ENCODE peak calls at places on chromosomes 5 and 9, in ten cellular contexts. X, U, T, V, L, J, Y, F, Q and Z are unnamed samples. For H3K27me3, the result is how much of the 10 kb centered on the place peaks cover.

GRCh38 chr9:96874947-96875459 is 20.7 kb upstream of the ZNF782 start:
- DNase-seq in Q (peak), V (no peak), T (peak), L (peak), J (peak), Y (peak), F (peak), X (no peak), U (no peak), Z (peak)

GRCh38 chr5:125267636-125268248 is 521.3 kb upstream of the ZNF608 start:
- DNase-seq in X (no peak), F (no peak), U (no peak), T (no peak), L (no peak), Y (no peak), V (no peak), J (peak), Q (no peak), Z (no peak)

GRCh38 chr9:11192993-11193392 is 580.2 kb upstream of the PTPRD start:
- DNase-seq in J (no peak), U (no peak), X (no peak), F (no peak), L (no peak), Y (no peak), Q (no peak), T (no peak), V (no peak), Z (no peak)

GRCh38 chr5:35313296-35313695 is 83.0 kb upstream of the PRLR start:
- DNase-seq in V (no peak), Q (no peak), L (no peak), U (peak), J (peak), T (no peak), Y (peak), F (no peak), X (no peak), Z (peak)

GRCh38 chr5:171957591-171958251 is 48.7 kb downstream of the FBXW11 start:
- DNase-seq in X (no peak), U (peak), V (no peak), J (no peak), Q (peak), F (peak), L (no peak), Y (peak), T (no peak), Z (peak)

GRCh38 chr9:96567203-96567700 is 52.4 kb downstream of the CDC14B start:
- DNase-seq in Q (no peak), U (no peak), V (peak), F (no peak), Y (no peak), X (no peak), T (no peak), J (no peak), L (peak), Z (no peak)

GRCh38 chr9:99189186-99189585 is 32.6 kb downstream of the ALG2 start:
- DNase-seq in U (no peak), T (no peak), Y (no peak), F (no peak), J (no peak), V (no peak), Q (no peak), L (no peak), X (no peak), Z (no peak)

GRCh38 chr5:154543380-154543779 is 65.4 kb upstream of the HAND1 start:
- DNase-seq in F (no peak), Q (no peak), L (no peak), X (no peak), V (no peak), J (peak), U (no peak), T (no peak), Y (no peak), Z (no peak)

GRCh38 chr9:119375892-119376291 is 6.7 kb upstream of the BRINP1 start:
- DNase-seq in F (no peak), Q (no peak), Y (peak), T (peak), L (peak), X (no peak), U (peak), J (peak), V (no peak), Z (peak)

GRCh38 chr9:124261787-124262595 is 4.2 kb downstream of the NEK6 start:
- DNase-seq in L (no peak), Y (no peak), F (no peak), U (no peak), X (no peak), Q (no peak), T (no peak), V (no peak), J (no peak), Z (no peak)

GRCh38 chr5:82023530-82024095 is 51.8 kb downstream of the ATG10 start:
- DNase-seq in X (no peak), V (no peak), L (peak), Y (no peak), J (no peak), F (no peak), U (no peak), Q (no peak), T (no peak), Z (no peak)

GRCh38 chr5:54243483-54244080 is 66.8 kb downstream of the ARL15 start:
- DNase-seq in T (peak), F (no peak), J (peak), U (peak), Q (no peak), Y (peak), V (no peak), L (peak), X (no peak), Z (no peak)

GRCh38 chr5:4720831-4721230 is 419.3 kb upstream of the ADAMTS16 start:
- DNase-seq in J (peak), Q (no peak), U (no peak), L (no peak), X (no peak), T (no peak), F (no peak), Y (peak), V (no peak), Z (no peak)

GRCh38 chr5:100746730-100747129 is 156.4 kb downstream of the ST8SIA4 start:
- DNase-seq in V (no peak), Q (no peak), J (no peak), Y (peak), T (no peak), X (no peak), U (peak), L (no peak), F (no peak), Z (no peak)

GRCh38 chr9:18442629-18443491 is 31.1 kb upstream of the ADAMTSL1 start:
- DNase-seq in V (peak), X (peak), Y (peak), F (no peak), L (peak), J (peak), T (peak), U (peak), Q (peak), Z (no peak)

GRCh38 chr5:78899922-78900362 is 85.2 kb downstream of the ARSB start:
- DNase-seq in Q (no peak), T (peak), U (peak), J (peak), X (no peak), V (no peak), F (no peak), Y (peak), L (peak), Z (peak)

GRCh38 chr9:36268007-36268427 is 9.8 kb upstream of the GNE start:
- DNase-seq in T (no peak), J (peak), Q (no peak), L (no peak), X (no peak), V (no peak), U (no peak), Y (peak), F (no peak), Z (peak)

GRCh38 chr5:168674893-168675482 is 95.8 kb upstream of the PANK3 start:
- DNase-seq in Y (no peak), T (no peak), Q (no peak), F (no peak), X (no peak), U (no peak), V (no peak), J (no peak), L (peak), Z (no peak)

GRCh38 chr9:99907208-99907532 is 716 bp downstream of the STX17 start:
- DNase-seq in J (no peak), U (no peak), X (no peak), Y (no peak), F (no peak), T (no peak), L (no peak), Q (no peak), V (no peak), Z (no peak)

GRCh38 chr9:137972988-137973470 is 95.4 kb downstream of the CACNA1B start:
- DNase-seq in L (no peak), X (no peak), Q (no peak), Y (no peak), U (no peak), J (no peak), T (no peak), V (no peak), F (no peak), Z (no peak)

GRCh38 chr9:110977259-110977709 is 61.0 kb downstream of the LPAR1 start:
- DNase-seq in V (no peak), U (no peak), F (no peak), X (peak), T (peak), L (peak), Q (no peak), J (peak), Y (peak), Z (peak)

GRCh38 chr5:179219661-179220620 is 125.3 kb downstream of the ADAMTS2 start:
- DNase-seq in F (no peak), Q (no peak), Y (no peak), V (no peak), J (no peak), T (no peak), U (no peak), L (no peak), X (no peak), Z (no peak)

GRCh38 chr9:91301161-91301560 is 60.6 kb downstream of the AUH start:
- DNase-seq in V (no peak), Q (no peak), J (no peak), X (peak), F (no peak), T (peak), U (no peak), L (no peak), Y (peak), Z (peak)

GRCh38 chr5:136018814-136019777 is 9.7 kb upstream of the TGFBI start:
- DNase-seq in Y (no peak), X (peak), T (no peak), J (peak), F (no peak), U (no peak), L (peak), V (no peak), Q (no peak), Z (peak)

GRCh38 chr5:170691623-170692022 is 91.9 kb upstream of the GABRP start:
- DNase-seq in U (no peak), L (peak), Y (no peak), T (no peak), F (no peak), V (no peak), Q (no peak), J (no peak), X (no peak), Z (no peak)

GRCh38 chr5:59257488-59258400 is 635.8 kb downstream of the PDE4D start:
- DNase-seq in U (no peak), F (no peak), J (no peak), T (no peak), Q (no peak), V (no peak), L (no peak), Y (no peak), X (no peak), Z (no peak)
- H3K27ac ChIP-seq in U (no peak), F (no peak), J (no peak), T (no peak), Q (no peak), V (no peak), L (no peak), Y (no peak), X (no peak), Z (no peak)

GRCh38 chr9:132575811-132576210 is 6.6 kb upstream of the BARHL1 start:
- DNase-seq in F (no peak), Q (no peak), J (no peak), V (no peak), Y (no peak), X (no peak), U (no peak), T (no peak), L (no peak), Z (no peak)

GRCh38 chr9:132572921-132573320 is 9.5 kb upstream of the BARHL1 start:
- DNase-seq in U (no peak), L (no peak), X (no peak), F (no peak), Y (peak), T (no peak), J (no peak), V (no peak), Q (no peak), Z (peak)

GRCh38 chr9:132577119-132577518 is 5.3 kb upstream of the BARHL1 start:
- DNase-seq in F (no peak), Y (no peak), L (no peak), T (no peak), Q (no peak), J (no peak), V (no peak), U (no peak), X (no peak), Z (no peak)

GRCh38 chr9:132571806-132572600 is 10.4 kb upstream of the BARHL1 start:
- DNase-seq in J (no peak), T (no peak), U (no peak), F (no peak), X (no peak), Y (no peak), Q (no peak), V (no peak), L (no peak), Z (no peak)

DNA sequence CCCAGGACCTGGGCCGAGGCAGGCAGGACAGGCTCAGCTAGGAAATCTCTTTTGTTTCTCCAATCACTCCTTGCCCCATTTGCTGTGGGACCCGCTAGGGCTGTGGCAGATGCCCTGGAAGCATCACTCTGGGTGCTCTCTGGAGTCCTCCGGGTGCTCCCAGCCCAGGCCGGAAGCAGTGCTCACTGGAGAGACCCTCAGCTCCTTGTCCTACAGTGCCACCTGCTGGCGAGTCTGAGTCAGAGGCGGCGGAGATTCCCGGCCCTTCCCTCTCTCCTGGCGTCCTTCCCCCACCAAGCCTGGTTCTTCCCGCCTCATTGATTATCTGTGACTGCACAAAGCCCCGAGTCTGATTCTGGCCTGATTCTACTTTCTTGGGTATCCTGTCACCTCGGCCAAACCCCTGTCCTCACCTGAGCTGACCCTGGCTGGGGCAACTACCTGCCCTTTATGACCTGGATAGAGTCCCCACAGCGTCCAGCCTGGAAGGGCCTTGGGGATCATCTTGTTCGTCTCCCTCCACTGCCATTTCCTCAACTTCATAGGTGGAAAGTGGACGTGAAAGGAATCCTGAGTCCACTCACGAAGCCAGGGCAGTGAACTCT is 7.3 kb upstream of the BARHL1 start:
- DNase-seq in Y (peak), F (no peak), V (peak), X (peak), Q (peak), L (peak), U (peak), J (peak), T (peak), Z (peak)
- H3K27me3 ChIP-seq in Y (under half), F (under half), V (under half), X (under half), Q (under half), L (half or more), U (under half), J (under half), T (under half), Z (half or more)

GRCh38 chr9:136953771-136954269 is 1.7 kb downstream of the LCN12 start:
- DNase-seq in V (no peak), U (no peak), X (no peak), T (no peak), F (peak), Y (no peak), L (no peak), J (no peak), Q (no peak), Z (no peak)
- H3K27ac ChIP-seq in V (no peak), U (no peak), X (no peak), T (no peak), F (no peak), Y (no peak), L (no peak), J (no peak), Q (no peak), Z (no peak)

DNA sequence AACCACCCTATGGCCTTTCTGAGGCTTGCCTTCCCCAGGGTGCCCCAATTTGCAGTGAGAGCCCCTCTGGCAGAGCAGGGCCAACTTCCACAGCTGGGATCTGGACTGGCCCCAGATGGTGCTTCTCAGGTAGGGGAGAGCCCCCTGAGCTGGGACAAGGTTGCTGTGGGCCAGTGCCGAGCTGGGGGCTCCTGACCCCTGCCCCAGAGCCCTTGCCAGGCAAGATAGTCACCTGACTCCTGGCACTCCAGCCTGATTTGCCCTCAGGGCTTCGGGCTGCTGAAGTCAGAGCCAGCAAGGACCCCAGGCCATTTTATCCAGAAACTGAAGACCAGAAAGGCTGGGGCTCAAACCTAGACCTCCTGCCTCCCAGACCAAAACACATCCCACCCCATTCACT is 33.4 kb upstream of the AKNA start:
- DNase-seq in Q (no peak), V (no peak), U (no peak), F (no peak), L (no peak), Y (no peak), T (no peak), X (no peak), J (no peak), Z (no peak)
- H3K27me3 ChIP-seq in Q (under half), V (under half), U (under half), F (under half), L (under half), Y (under half), T (under half), X (under half), J (under half), Z (under half)

GRCh38 chr5:55894135-55894534 is 43.0 kb downstream of the IL31RA start:
- DNase-seq in T (no peak), L (no peak), X (no peak), U (no peak), V (no peak), J (no peak), Y (no peak), F (no peak), Q (no peak), Z (no peak)

GRCh38 chr5:55896663-55897062 is 45.5 kb downstream of the IL31RA start:
- DNase-seq in V (no peak), T (no peak), J (no peak), U (no peak), X (no peak), F (no peak), L (no peak), Q (no peak), Y (no peak), Z (no peak)

GRCh38 chr5:55896238-55896637 is 45.1 kb downstream of the IL31RA start:
- DNase-seq in Y (no peak), F (no peak), X (no peak), T (no peak), J (no peak), V (no peak), L (no peak), Q (no peak), U (no peak), Z (no peak)

GRCh38 chr5:55895276-55895675 is 44.1 kb downstream of the IL31RA start:
- DNase-seq in X (no peak), L (no peak), J (no peak), T (no peak), V (no peak), Q (no peak), U (no peak), F (no peak), Y (no peak), Z (peak)

GRCh38 chr5:55892479-55892878 is 41.3 kb downstream of the IL31RA start:
- DNase-seq in F (no peak), U (no peak), J (no peak), Y (no peak), V (no peak), Q (no peak), T (no peak), L (no peak), X (no peak), Z (no peak)
- H3K27ac ChIP-seq in F (no peak), U (no peak), J (no peak), Y (no peak), V (no peak), Q (no peak), T (no peak), L (no peak), X (no peak), Z (no peak)

GRCh38 chr9:133641861-133642595 is 5.9 kb downstream of the DBH start:
- DNase-seq in J (no peak), Y (no peak), V (no peak), F (no peak), U (no peak), Q (no peak), L (no peak), X (no peak), T (no peak), Z (no peak)
- H3K27me3 ChIP-seq in J (under half), Y (under half), V (under half), F (under half), U (under half), Q (under half), L (under half), X (under half), T (under half), Z (under half)

GRCh38 chr5:77606279-77606678 is 32.2 kb downstream of the OTP start:
- DNase-seq in U (no peak), X (no peak), F (no peak), Y (no peak), V (no peak), T (no peak), Q (no peak), J (no peak), L (no peak), Z (no peak)
- H3K27ac ChIP-seq in U (no peak), X (no peak), F (no peak), Y (no peak), V (no peak), T (no peak), Q (no peak), J (no peak), L (no peak), Z (no peak)

DNA sequence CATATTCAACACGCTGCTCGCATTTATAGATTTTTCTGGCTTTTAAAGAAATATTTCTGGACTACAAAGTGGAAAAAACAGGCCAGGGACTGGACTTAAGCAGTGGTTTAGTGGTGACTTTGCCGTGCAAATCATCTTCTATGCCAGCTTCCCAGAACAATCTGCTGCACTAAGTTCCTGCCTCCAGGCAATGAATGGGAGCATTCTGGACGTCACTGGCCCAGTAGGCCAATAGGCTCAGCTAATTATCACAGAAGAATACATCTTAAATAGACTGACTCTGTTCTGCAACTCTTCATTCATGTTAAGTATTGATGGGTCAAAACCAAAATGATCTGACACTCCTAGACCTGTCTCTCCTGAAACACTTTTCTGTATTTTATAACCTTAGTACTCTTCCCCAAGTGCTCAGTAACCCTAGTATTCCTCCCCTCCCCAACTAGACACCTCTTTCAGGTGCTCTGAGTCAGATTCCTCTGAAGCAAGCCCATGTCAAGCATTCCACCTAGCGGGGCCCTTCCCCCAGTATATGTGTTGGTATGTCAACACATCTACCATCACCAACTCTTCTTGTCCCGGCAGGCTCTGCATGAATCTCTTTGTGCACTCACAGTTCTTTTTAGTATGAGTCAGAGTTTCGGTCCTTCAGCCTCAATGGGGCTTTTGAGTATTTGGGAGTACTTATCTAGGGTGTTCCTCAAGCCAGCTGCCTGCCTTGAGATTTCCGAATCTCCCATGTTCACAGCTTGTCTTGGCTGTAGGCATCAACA is 625.6 kb downstream of the CHSY3 start:
- DNase-seq in F (no peak), Y (no peak), V (no peak), Q (no peak), U (no peak), X (no peak), L (no peak), J (peak), T (no peak), Z (peak)
- H3K27me3 ChIP-seq in F (under half), Y (under half), V (under half), Q (under half), U (under half), X (under half), L (under half), J (under half), T (under half), Z (under half)

DNA sequence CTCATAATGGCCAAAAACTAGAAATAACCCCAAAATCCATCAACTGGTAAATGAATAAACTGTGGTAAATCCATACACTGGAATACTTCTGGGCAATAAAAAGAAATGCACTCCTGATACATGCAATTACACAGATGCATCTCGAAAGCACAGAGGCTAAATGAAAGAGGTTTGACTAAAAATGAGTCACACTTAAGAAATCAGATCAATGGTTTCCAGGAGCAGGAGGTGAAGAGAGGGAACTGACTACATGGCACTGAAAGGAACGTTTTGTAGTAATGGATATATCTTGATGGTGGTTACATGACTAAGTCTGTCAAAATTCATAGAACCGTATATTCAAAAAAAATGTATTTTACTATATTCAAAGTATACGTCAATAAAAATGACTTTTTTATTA is 42.4 kb downstream of the STRBP start:
- DNase-seq in X (no peak), J (peak), Y (no peak), U (no peak), T (no peak), L (no peak), F (no peak), Q (no peak), V (no peak), Z (no peak)
- H3K27ac ChIP-seq in X (no peak), J (no peak), Y (no peak), U (no peak), T (no peak), L (no peak), F (no peak), Q (no peak), V (no peak), Z (peak)